ENCODE peak calls at places on chromosomes 12 and 14, in nine cellular contexts. S is GM04503; L is K562; A is omental fat pad; H is psoas muscle; G is H4; W is T-cell; K is activated CD8-positive, alpha-beta memory T cell treated with anti-CD3 and anti-CD28 coated beads, Interleukin-2, amount 50 U/mL, for 4 hours; B is NCI-H2171. Y is an unnamed sample.

GRCh38 chr12:103841690-103842584 is 903 bp upstream of the NT5DC3 start:
- DNase-seq in S (peak), L (peak), A (no peak), H (peak), G (peak), W (no peak), K (peak), B (peak), Y (peak)

GRCh38 chr12:92107094-92107493 is 38.6 kb downstream of the BTG1 start:
- DNase-seq in S (no peak), L (no peak), A (no peak), H (no peak), G (no peak), W (no peak), K (no peak), B (no peak), Y (no peak)

GRCh38 chr12:131775124-131775903 is 52.9 kb upstream of the MMP17 start:
- DNase-seq in S (no peak), L (no peak), A (no peak), H (no peak), G (no peak), W (no peak), K (no peak), B (no peak), Y (peak)

GRCh38 chr12:124493809-124494750 is 73.3 kb downstream of the NCOR2 start:
- DNase-seq in S (no peak), L (peak), A (no peak), H (peak), G (no peak), W (no peak), K (peak), B (no peak), Y (no peak)

GRCh38 chr12:54572881-54573280 is 15.6 kb downstream of the PPP1R1A start:
- DNase-seq in S (no peak), L (peak), A (no peak), H (no peak), G (no peak), W (no peak), K (no peak), B (no peak), Y (no peak)

GRCh38 chr12:89276860-89277259 is 75.4 kb downstream of the DUSP6 start:
- DNase-seq in S (no peak), L (no peak), A (no peak), H (no peak), G (no peak), W (no peak), K (no peak), B (no peak), Y (no peak)

GRCh38 chr12:27967551-27968054 is 4.9 kb downstream of the PTHLH start:
- DNase-seq in S (no peak), L (no peak), A (no peak), H (no peak), G (peak), W (no peak), K (no peak), B (peak), Y (peak)

GRCh38 chr12:77521458-77522115 is 309.1 kb upstream of the NAV3 start:
- DNase-seq in S (peak), L (no peak), A (no peak), H (no peak), G (no peak), W (no peak), K (no peak), B (no peak), Y (peak)

GRCh38 chr14:101665478-101666078 is 95.9 kb upstream of the PPP2R5C start:
- DNase-seq in S (peak), L (no peak), A (no peak), H (no peak), G (peak), W (peak), K (no peak), B (peak), Y (peak)

GRCh38 chr12:132004946-132005345 is 55.2 kb downstream of the EP400 start:
- DNase-seq in S (no peak), L (no peak), A (no peak), H (no peak), G (no peak), W (no peak), K (no peak), B (no peak), Y (no peak)

GRCh38 chr12:80135624-80136023 is 36.3 kb downstream of the OTOGL start:
- DNase-seq in S (no peak), L (no peak), A (no peak), H (no peak), G (no peak), W (no peak), K (no peak), B (no peak), Y (no peak)

GRCh38 chr12:90816353-90817089 is 138.5 kb downstream of the CCER1 start:
- DNase-seq in S (no peak), L (no peak), A (no peak), H (no peak), G (no peak), W (no peak), K (no peak), B (no peak), Y (peak)

GRCh38 chr14:89378119-89378518 is 38.9 kb downstream of the FOXN3 start:
- DNase-seq in S (no peak), L (no peak), A (no peak), H (no peak), G (no peak), W (no peak), K (peak), B (no peak), Y (peak)

GRCh38 chr12:3281588-3282150 is 204.5 kb downstream of the TSPAN9 start:
- DNase-seq in S (no peak), L (no peak), A (no peak), H (no peak), G (no peak), W (no peak), K (no peak), B (no peak), Y (no peak)

GRCh38 chr14:29043751-29044150 is 277.2 kb downstream of the FOXG1 start:
- DNase-seq in S (no peak), L (no peak), A (no peak), H (no peak), G (no peak), W (no peak), K (no peak), B (no peak), Y (no peak)

GRCh38 chr12:28640519-28640918 is 450.3 kb downstream of the CCDC91 start:
- DNase-seq in S (no peak), L (no peak), A (no peak), H (no peak), G (no peak), W (no peak), K (no peak), B (no peak), Y (no peak)

GRCh38 chr12:57887631-57888406 is 41.3 kb upstream of the CTDSP2 start:
- DNase-seq in S (no peak), L (no peak), A (no peak), H (no peak), G (peak), W (no peak), K (no peak), B (no peak), Y (peak)

GRCh38 chr12:2239376-2240010 is 186.7 kb downstream of the CACNA1C start:
- DNase-seq in S (no peak), L (no peak), A (no peak), H (peak), G (no peak), W (no peak), K (no peak), B (no peak), Y (no peak)

GRCh38 chr12:101841069-101841468 is 10.3 kb upstream of the GNPTAB start:
- DNase-seq in S (no peak), L (no peak), A (no peak), H (no peak), G (no peak), W (no peak), K (no peak), B (no peak), Y (no peak)

GRCh38 chr14:32711103-32711680 is 227.5 kb upstream of the NPAS3 start:
- DNase-seq in S (no peak), L (peak), A (no peak), H (no peak), G (peak), W (no peak), K (no peak), B (peak), Y (peak)

GRCh38 chr12:83886479-83886878 is 1026.1 kb downstream of the SLC6A15 start:
- DNase-seq in S (no peak), L (no peak), A (no peak), H (no peak), G (no peak), W (no peak), K (no peak), B (no peak), Y (no peak)

GRCh38 chr14:83473416-83473815 is 1939.8 kb upstream of the SEL1L start:
- DNase-seq in S (no peak), L (no peak), A (no peak), H (no peak), G (no peak), W (no peak), K (no peak), B (no peak), Y (peak)

GRCh38 chr12:55933158-55933798 is 2.3 kb downstream of the DGKA start:
- DNase-seq in S (no peak), L (no peak), A (no peak), H (no peak), G (peak), W (no peak), K (no peak), B (no peak), Y (peak)

GRCh38 chr12:67426067-67426466 is 156.9 kb downstream of the CAND1 start:
- DNase-seq in S (no peak), L (no peak), A (no peak), H (no peak), G (peak), W (no peak), K (no peak), B (peak), Y (peak)

GRCh38 chr12:114245555-114245954 is 160.4 kb downstream of the TBX5 start:
- DNase-seq in S (no peak), L (peak), A (no peak), H (no peak), G (no peak), W (no peak), K (no peak), B (no peak), Y (peak)

GRCh38 chr14:54803926-54804719 is 98.5 kb downstream of the GCH1 start:
- DNase-seq in S (no peak), L (no peak), A (no peak), H (no peak), G (no peak), W (no peak), K (no peak), B (no peak), Y (no peak)

Y was measured in GM23248.